ENCODE peak calls at places on chromosomes 16 and 17, in six cellular contexts. One of them, this sample, is unnamed.

GRCh38 chr17:28878981-28879380 is 18.6 kb downstream of the FLOT2 start:
- DNase-seq in endodermal cell: peak; percentile 94
- DNase-seq in SJSA1: no peak
- DNase-seq in osteoblast: peak; percentile 90
- DNase-seq in GM23248: peak; percentile 42
- DNase-seq in heart left ventricle: no peak
- DNase-seq in this sample: peak; percentile 94

GRCh38 chr17:6823011-6823442 is 8.5 kb downstream of the TEKT1 start:
- DNase-seq in endodermal cell: no peak
- DNase-seq in SJSA1: peak; percentile 65
- DNase-seq in osteoblast: peak; percentile 84
- DNase-seq in GM23248: peak; percentile 77
- DNase-seq in heart left ventricle: no peak
- DNase-seq in this sample: no peak

GRCh38 chr17:59508999-59509398 is 56.4 kb upstream of the DHX40 start:
- DNase-seq in endodermal cell: peak; percentile 81
- DNase-seq in SJSA1: no peak
- DNase-seq in osteoblast: no peak
- DNase-seq in GM23248: no peak
- DNase-seq in heart left ventricle: no peak
- DNase-seq in this sample: no peak

GRCh38 chr17:44112284-44113280 is 10.9 kb downstream of the HDAC5 start:
- DNase-seq in endodermal cell: peak; percentile 55
- DNase-seq in SJSA1: no peak
- DNase-seq in osteoblast: peak; percentile 84
- DNase-seq in GM23248: no peak
- DNase-seq in heart left ventricle: peak; percentile 87
- DNase-seq in this sample: peak; percentile 52

GRCh38 chr17:57869599-57870282 is 19.9 kb upstream of the MRPS23 start:
- DNase-seq in endodermal cell: no peak
- DNase-seq in SJSA1: no peak
- DNase-seq in osteoblast: peak; percentile 98
- DNase-seq in GM23248: peak; percentile 87
- DNase-seq in heart left ventricle: no peak
- DNase-seq in this sample: peak; percentile 37

GRCh38 chr17:69857412-69857835 is 217.6 kb upstream of the KCNJ16 start:
- DNase-seq in endodermal cell: no peak
- DNase-seq in SJSA1: peak; percentile 69
- DNase-seq in osteoblast: peak; percentile 37
- DNase-seq in GM23248: peak; percentile 82
- DNase-seq in heart left ventricle: no peak
- DNase-seq in this sample: no peak

GRCh38 chr17:46802831-46803230 is 15.7 kb downstream of the WNT3 start:
- DNase-seq in endodermal cell: no peak
- DNase-seq in SJSA1: no peak
- DNase-seq in osteoblast: peak; percentile 30
- DNase-seq in GM23248: no peak
- DNase-seq in heart left ventricle: no peak
- DNase-seq in this sample: no peak

GRCh38 chr16:88014954-88015805 is 63.9 kb downstream of the BANP start:
- DNase-seq in endodermal cell: peak; percentile 38
- DNase-seq in SJSA1: no peak
- DNase-seq in osteoblast: no peak
- DNase-seq in GM23248: no peak
- DNase-seq in heart left ventricle: no peak
- DNase-seq in this sample: no peak

GRCh38 chr17:37079065-37079708 is 130.4 kb downstream of the AATF start:
- DNase-seq in endodermal cell: no peak
- DNase-seq in SJSA1: no peak
- DNase-seq in osteoblast: no peak
- DNase-seq in GM23248: no peak
- DNase-seq in heart left ventricle: no peak
- DNase-seq in this sample: no peak

GRCh38 chr16:51161440-51162195 is 10.5 kb upstream of the SALL1 start:
- DNase-seq in endodermal cell: no peak
- DNase-seq in SJSA1: peak; percentile 70
- DNase-seq in osteoblast: no peak
- DNase-seq in GM23248: peak; percentile 66
- DNase-seq in heart left ventricle: no peak
- DNase-seq in this sample: no peak

GRCh38 chr17:16423226-16423872 is 8.0 kb downstream of the TRPV2 start:
- DNase-seq in endodermal cell: no peak
- DNase-seq in SJSA1: no peak
- DNase-seq in osteoblast: no peak
- DNase-seq in GM23248: no peak
- DNase-seq in heart left ventricle: no peak
- DNase-seq in this sample: peak; percentile 20

GRCh38 chr16:779561-779960 is 8.6 kb downstream of the RPUSD1 start:
- DNase-seq in endodermal cell: no peak
- DNase-seq in SJSA1: no peak
- DNase-seq in osteoblast: no peak
- DNase-seq in GM23248: no peak
- DNase-seq in heart left ventricle: no peak
- DNase-seq in this sample: no peak
- H3K27me3 ChIP-seq in endodermal cell: peaks cover 3% of the 10 kb centered on the region
- H3K27me3 ChIP-seq in SJSA1: peaks cover 15% of the 10 kb centered on the region
- H3K27me3 ChIP-seq in osteoblast: peaks cover 6% of the 10 kb centered on the region
- H3K27me3 ChIP-seq in GM23248: no peaks in the 10 kb centered on the region
- H3K27me3 ChIP-seq in heart left ventricle: peaks cover 8% of the 10 kb centered on the region
- H3K27me3 ChIP-seq in this sample: no peaks in the 10 kb centered on the region

DNA sequence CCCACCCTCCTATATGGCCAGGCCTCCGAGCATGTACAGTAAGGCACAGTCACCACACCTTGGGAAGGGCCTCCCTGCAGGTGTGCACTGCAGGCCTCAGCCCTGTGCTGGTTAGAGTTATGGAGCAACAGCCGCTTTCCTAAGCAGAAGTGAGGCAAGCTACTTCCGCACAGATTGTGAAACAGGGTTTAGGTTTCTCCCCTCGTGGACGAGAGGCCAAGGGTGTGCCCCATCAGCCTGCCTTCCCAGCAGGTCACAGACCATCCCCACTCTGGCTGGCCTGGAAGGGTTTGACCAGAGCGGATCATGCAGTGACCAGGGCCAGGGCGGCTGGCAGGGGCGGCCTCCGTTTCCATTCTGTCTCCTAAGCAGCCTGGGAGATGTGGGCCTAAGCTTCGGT is 4.7 kb downstream of the MSRB1 start:
- DNase-seq in endodermal cell: no peak
- DNase-seq in SJSA1: no peak
- DNase-seq in osteoblast: peak; percentile 61
- DNase-seq in GM23248: no peak
- DNase-seq in heart left ventricle: no peak
- DNase-seq in this sample: no peak
- H3K4me3 ChIP-seq in endodermal cell: no peak overlapping the region
- H3K4me3 ChIP-seq in SJSA1: no peak overlapping the region
- H3K4me3 ChIP-seq in osteoblast: no peak overlapping the region
- H3K4me3 ChIP-seq in GM23248: no peak overlapping the region
- H3K4me3 ChIP-seq in heart left ventricle: no peak overlapping the region
- H3K4me3 ChIP-seq in this sample: no peak overlapping the region

GRCh38 chr16:85657996-85658395 is 30.8 kb downstream of the GINS2 start:
- DNase-seq in endodermal cell: no peak
- DNase-seq in SJSA1: no peak
- DNase-seq in osteoblast: peak; percentile 54
- DNase-seq in GM23248: no peak
- DNase-seq in heart left ventricle: no peak
- DNase-seq in this sample: peak; percentile 41

GRCh38 chr16:85658504-85659326 is 30.0 kb downstream of the GINS2 start:
- DNase-seq in endodermal cell: no peak
- DNase-seq in SJSA1: no peak
- DNase-seq in osteoblast: peak; percentile 82
- DNase-seq in GM23248: no peak
- DNase-seq in heart left ventricle: no peak
- DNase-seq in this sample: peak; percentile 44

GRCh38 chr16:85661131-85662035 is 27.4 kb downstream of the GINS2 start:
- DNase-seq in endodermal cell: no peak
- DNase-seq in SJSA1: no peak
- DNase-seq in osteoblast: peak; percentile 56
- DNase-seq in GM23248: no peak
- DNase-seq in heart left ventricle: no peak
- DNase-seq in this sample: peak; percentile 63

GRCh38 chr16:85659805-85660511 is 28.8 kb downstream of the GINS2 start:
- DNase-seq in endodermal cell: peak; percentile 97
- DNase-seq in SJSA1: peak; percentile 47
- DNase-seq in osteoblast: peak; percentile 100
- DNase-seq in GM23248: peak; percentile 62
- DNase-seq in heart left ventricle: peak; percentile 73
- DNase-seq in this sample: peak; percentile 97

DNA sequence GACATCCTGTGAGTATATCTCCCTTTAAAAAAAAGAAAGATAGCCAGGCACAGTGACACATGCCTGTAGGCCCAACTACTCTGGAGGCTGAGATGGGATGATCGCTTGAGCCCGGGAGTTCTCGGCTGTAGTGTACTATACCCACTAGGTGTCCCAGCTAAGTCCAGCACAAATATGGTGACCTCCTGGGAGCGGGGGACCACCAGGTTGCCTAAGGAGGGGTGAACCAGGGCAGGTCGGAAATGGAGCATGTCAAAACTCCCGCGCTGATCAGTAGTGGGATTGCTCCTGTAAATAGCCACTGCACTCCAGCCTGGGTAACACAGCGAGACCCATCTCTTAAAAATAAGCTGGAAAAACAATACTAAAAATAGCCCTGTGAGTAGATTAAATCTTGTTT is 29.4 kb downstream of the GINS2 start:
- DNase-seq in endodermal cell: no peak
- DNase-seq in SJSA1: no peak
- DNase-seq in osteoblast: no peak
- DNase-seq in GM23248: no peak
- DNase-seq in heart left ventricle: no peak
- DNase-seq in this sample: no peak
- H3K36me3 ChIP-seq in endodermal cell: peaks cover 94% of the 10 kb centered on the region
- H3K36me3 ChIP-seq in SJSA1: peaks cover 94% of the 10 kb centered on the region
- H3K36me3 ChIP-seq in osteoblast: peaks cover 82% of the 10 kb centered on the region
- H3K36me3 ChIP-seq in GM23248: peaks cover 14% of the 10 kb centered on the region
- H3K36me3 ChIP-seq in heart left ventricle: peaks cover 84% of the 10 kb centered on the region
- H3K36me3 ChIP-seq in this sample: peaks cover 42% of the 10 kb centered on the region

GRCh38 chr16:86405319-86405718 is 105.0 kb upstream of the FOXF1 start:
- DNase-seq in endodermal cell: no peak
- DNase-seq in SJSA1: peak; percentile 73
- DNase-seq in osteoblast: peak; percentile 81
- DNase-seq in GM23248: no peak
- DNase-seq in heart left ventricle: no peak
- DNase-seq in this sample: no peak
- H3K27me3 ChIP-seq in endodermal cell: no peaks in the 10 kb centered on the region
- H3K27me3 ChIP-seq in SJSA1: no peaks in the 10 kb centered on the region
- H3K27me3 ChIP-seq in osteoblast: peaks cover 12% of the 10 kb centered on the region
- H3K27me3 ChIP-seq in GM23248: peaks cover 6% of the 10 kb centered on the region
- H3K27me3 ChIP-seq in heart left ventricle: peaks cover 8% of the 10 kb centered on the region
- H3K27me3 ChIP-seq in this sample: no peaks in the 10 kb centered on the region

This sample was measured in H7.